ENCODE peak calls at places on chromosome 17, in eight cellular contexts. One of them, this sample, is unnamed.

GRCh38 chr17:81831957-81832607 is 1.0 kb downstream of the MCRIP1 start:
- DNase-seq in KG1: no peak
- DNase-seq in LHCN-M2: peak
- DNase-seq in nucleus accumbens: no peak
- DNase-seq in lung microvascular endothelial cell: no peak
- DNase-seq in HL-60: peak
- DNase-seq in stimulated activated CD8-positive, alpha-beta memory T cell treated with anti-CD3 and anti-CD28 coated beads, Interleukin-15, amount 100 ng/mL, for 24 hours: peak
- DNase-seq in MCF 10A: no peak
- DNase-seq in this sample: peak

GRCh38 chr17:81030726-81031570 is 4.0 kb upstream of the BAIAP2 start:
- DNase-seq in KG1: no peak
- DNase-seq in LHCN-M2: no peak
- DNase-seq in nucleus accumbens: no peak
- DNase-seq in lung microvascular endothelial cell: no peak
- DNase-seq in HL-60: peak
- DNase-seq in stimulated activated CD8-positive, alpha-beta memory T cell treated with anti-CD3 and anti-CD28 coated beads, Interleukin-15, amount 100 ng/mL, for 24 hours: no peak
- DNase-seq in MCF 10A: no peak
- DNase-seq in this sample: no peak

GRCh38 chr17:74922694-74923537 is at the start of gene USH1G:
- DNase-seq in KG1: no peak
- DNase-seq in LHCN-M2: no peak
- DNase-seq in nucleus accumbens: no peak
- DNase-seq in lung microvascular endothelial cell: no peak
- DNase-seq in HL-60: no peak
- DNase-seq in stimulated activated CD8-positive, alpha-beta memory T cell treated with anti-CD3 and anti-CD28 coated beads, Interleukin-15, amount 100 ng/mL, for 24 hours: no peak
- DNase-seq in MCF 10A: peak
- DNase-seq in this sample: peak

GRCh38 chr17:17408236-17408794 is 68.5 kb upstream of the MED9 start:
- DNase-seq in KG1: no peak
- DNase-seq in LHCN-M2: peak
- DNase-seq in nucleus accumbens: no peak
- DNase-seq in lung microvascular endothelial cell: peak
- DNase-seq in HL-60: peak
- DNase-seq in stimulated activated CD8-positive, alpha-beta memory T cell treated with anti-CD3 and anti-CD28 coated beads, Interleukin-15, amount 100 ng/mL, for 24 hours: no peak
- DNase-seq in MCF 10A: peak
- DNase-seq in this sample: no peak

GRCh38 chr17:7523033-7523432 is 25.8 kb upstream of the TNFSF12 start:
- DNase-seq in KG1: no peak
- DNase-seq in LHCN-M2: no peak
- DNase-seq in nucleus accumbens: no peak
- DNase-seq in lung microvascular endothelial cell: peak
- DNase-seq in HL-60: peak
- DNase-seq in stimulated activated CD8-positive, alpha-beta memory T cell treated with anti-CD3 and anti-CD28 coated beads, Interleukin-15, amount 100 ng/mL, for 24 hours: no peak
- DNase-seq in MCF 10A: no peak
- DNase-seq in this sample: peak

GRCh38 chr17:64420143-64420670 is 28.7 kb upstream of the MILR1 start:
- DNase-seq in KG1: peak
- DNase-seq in LHCN-M2: peak
- DNase-seq in nucleus accumbens: no peak
- DNase-seq in lung microvascular endothelial cell: peak
- DNase-seq in HL-60: peak
- DNase-seq in stimulated activated CD8-positive, alpha-beta memory T cell treated with anti-CD3 and anti-CD28 coated beads, Interleukin-15, amount 100 ng/mL, for 24 hours: no peak
- DNase-seq in MCF 10A: peak
- DNase-seq in this sample: peak

GRCh38 chr17:36525113-36525512 is 9.6 kb downstream of the MYO19 start:
- DNase-seq in KG1: no peak
- DNase-seq in LHCN-M2: peak
- DNase-seq in nucleus accumbens: no peak
- DNase-seq in lung microvascular endothelial cell: no peak
- DNase-seq in HL-60: no peak
- DNase-seq in stimulated activated CD8-positive, alpha-beta memory T cell treated with anti-CD3 and anti-CD28 coated beads, Interleukin-15, amount 100 ng/mL, for 24 hours: no peak
- DNase-seq in MCF 10A: no peak
- DNase-seq in this sample: no peak

GRCh38 chr17:76826290-76827138 is 41.7 kb upstream of the MGAT5B start:
- DNase-seq in KG1: no peak
- DNase-seq in LHCN-M2: no peak
- DNase-seq in nucleus accumbens: no peak
- DNase-seq in lung microvascular endothelial cell: no peak
- DNase-seq in HL-60: peak
- DNase-seq in stimulated activated CD8-positive, alpha-beta memory T cell treated with anti-CD3 and anti-CD28 coated beads, Interleukin-15, amount 100 ng/mL, for 24 hours: no peak
- DNase-seq in MCF 10A: no peak
- DNase-seq in this sample: no peak

GRCh38 chr17:1067282-1067956 is 70.5 kb downstream of the TIMM22 start:
- DNase-seq in KG1: no peak
- DNase-seq in LHCN-M2: no peak
- DNase-seq in nucleus accumbens: no peak
- DNase-seq in lung microvascular endothelial cell: no peak
- DNase-seq in HL-60: no peak
- DNase-seq in stimulated activated CD8-positive, alpha-beta memory T cell treated with anti-CD3 and anti-CD28 coated beads, Interleukin-15, amount 100 ng/mL, for 24 hours: no peak
- DNase-seq in MCF 10A: peak
- DNase-seq in this sample: no peak

GRCh38 chr17:80613732-80614071 is 69.1 kb downstream of the RPTOR start:
- DNase-seq in KG1: no peak
- DNase-seq in LHCN-M2: no peak
- DNase-seq in nucleus accumbens: no peak
- DNase-seq in lung microvascular endothelial cell: no peak
- DNase-seq in HL-60: no peak
- DNase-seq in stimulated activated CD8-positive, alpha-beta memory T cell treated with anti-CD3 and anti-CD28 coated beads, Interleukin-15, amount 100 ng/mL, for 24 hours: no peak
- DNase-seq in MCF 10A: no peak
- DNase-seq in this sample: peak

GRCh38 chr17:75552847-75553552 is 27.5 kb downstream of the LLGL2 start:
- DNase-seq in KG1: peak
- DNase-seq in LHCN-M2: no peak
- DNase-seq in nucleus accumbens: no peak
- DNase-seq in lung microvascular endothelial cell: no peak
- DNase-seq in HL-60: peak
- DNase-seq in stimulated activated CD8-positive, alpha-beta memory T cell treated with anti-CD3 and anti-CD28 coated beads, Interleukin-15, amount 100 ng/mL, for 24 hours: no peak
- DNase-seq in MCF 10A: no peak
- DNase-seq in this sample: no peak

GRCh38 chr17:32483451-32484019 is 3.3 kb upstream of the CDK5R1 start:
- DNase-seq in KG1: no peak
- DNase-seq in LHCN-M2: peak
- DNase-seq in nucleus accumbens: peak
- DNase-seq in lung microvascular endothelial cell: peak
- DNase-seq in HL-60: peak
- DNase-seq in stimulated activated CD8-positive, alpha-beta memory T cell treated with anti-CD3 and anti-CD28 coated beads, Interleukin-15, amount 100 ng/mL, for 24 hours: no peak
- DNase-seq in MCF 10A: peak
- DNase-seq in this sample: peak

GRCh38 chr17:69607162-69607834 is 192.8 kb downstream of the MAP2K6 start:
- DNase-seq in KG1: peak
- DNase-seq in LHCN-M2: peak
- DNase-seq in nucleus accumbens: peak
- DNase-seq in lung microvascular endothelial cell: peak
- DNase-seq in HL-60: peak
- DNase-seq in stimulated activated CD8-positive, alpha-beta memory T cell treated with anti-CD3 and anti-CD28 coated beads, Interleukin-15, amount 100 ng/mL, for 24 hours: no peak
- DNase-seq in MCF 10A: peak
- DNase-seq in this sample: peak